ENCODE peak calls at places on chromosomes 3 and 15, in four cellular contexts. I is cardiac muscle cell, D is neural crest cell, X is fibroblast of mammary gland. Y is an unnamed sample.

GRCh38 chr3:105158277-105158676 is 208.4 kb upstream of the ALCAM start:
- DNase-seq in D (no peak), X (no peak), I (no peak), Y (no peak)

GRCh38 chr3:152121292-152121654 is 147.5 kb upstream of the MBNL1 start:
- DNase-seq in D (no peak), I (no peak), X (peak), Y (no peak)

GRCh38 chr15:71115567-71116351 is 488 bp downstream of the THSD4 start:
- DNase-seq in I (peak), X (peak), D (peak), Y (no peak)

GRCh38 chr3:169122407-169122806 is 541.1 kb downstream of the MECOM start:
- DNase-seq in D (no peak), X (no peak), I (no peak), Y (no peak)

GRCh38 chr15:58545307-58546065 is 113.7 kb downstream of the LIPC start:
- DNase-seq in X (no peak), D (no peak), I (no peak), Y (no peak)

GRCh38 chr15:74784854-74785715 is 3.2 kb downstream of the CSK start:
- DNase-seq in I (no peak), X (no peak), D (no peak), Y (no peak)

GRCh38 chr3:10968390-10968789 is 24.2 kb upstream of the SLC6A1 start:
- DNase-seq in X (no peak), D (no peak), I (no peak), Y (no peak)

GRCh38 chr3:134298281-134298680 is 47.6 kb upstream of the RYK start:
- DNase-seq in I (no peak), D (no peak), X (no peak), Y (no peak)

GRCh38 chr15:41773332-41773728 is 954 bp upstream of the MAPKBP1 start:
- DNase-seq in I (no peak), X (no peak), D (no peak), Y (no peak)

GRCh38 chr15:48722764-48723661 is 77.5 kb upstream of the FBN1 start:
- DNase-seq in X (peak), I (no peak), D (no peak), Y (no peak)

GRCh38 chr3:17894434-17895060 is 152.1 kb upstream of the TBC1D5 start:
- DNase-seq in D (peak), X (peak), I (peak), Y (peak)

GRCh38 chr3:23663246-23663645 is 142.5 kb upstream of the UBE2E1 start:
- DNase-seq in I (no peak), X (no peak), D (no peak), Y (no peak)

GRCh38 chr15:67646847-67647246 is 104.3 kb downstream of the MAP2K5 start:
- DNase-seq in D (no peak), I (no peak), X (no peak), Y (no peak)

GRCh38 chr3:12835005-12835665 is 6.2 kb downstream of the RPL32 start:
- DNase-seq in I (no peak), D (no peak), X (no peak), Y (no peak)

GRCh38 chr3:52359116-52359855 is 43.2 kb downstream of the DNAH1 start:
- DNase-seq in X (no peak), D (no peak), I (no peak), Y (no peak)

GRCh38 chr3:119598410-119599098 is 869 bp downstream of the PLA1A start:
- DNase-seq in D (no peak), X (no peak), I (no peak), Y (no peak)

GRCh38 chr15:85689729-85690128 is 105.0 kb downstream of the KLHL25 start:
- DNase-seq in D (peak), X (peak), I (no peak), Y (no peak)

GRCh38 chr3:176574736-176575135 is 622.5 kb downstream of the TBL1XR1 start:
- DNase-seq in I (no peak), D (no peak), X (peak), Y (no peak)

GRCh38 chr3:7713724-7714123 is 787.9 kb upstream of the LMCD1 start:
- DNase-seq in D (no peak), X (no peak), I (no peak), Y (no peak)

GRCh38 chr3:29822051-29822450 is 541.2 kb downstream of the RBMS3 start:
- DNase-seq in D (no peak), I (no peak), X (peak), Y (no peak)

DNA sequence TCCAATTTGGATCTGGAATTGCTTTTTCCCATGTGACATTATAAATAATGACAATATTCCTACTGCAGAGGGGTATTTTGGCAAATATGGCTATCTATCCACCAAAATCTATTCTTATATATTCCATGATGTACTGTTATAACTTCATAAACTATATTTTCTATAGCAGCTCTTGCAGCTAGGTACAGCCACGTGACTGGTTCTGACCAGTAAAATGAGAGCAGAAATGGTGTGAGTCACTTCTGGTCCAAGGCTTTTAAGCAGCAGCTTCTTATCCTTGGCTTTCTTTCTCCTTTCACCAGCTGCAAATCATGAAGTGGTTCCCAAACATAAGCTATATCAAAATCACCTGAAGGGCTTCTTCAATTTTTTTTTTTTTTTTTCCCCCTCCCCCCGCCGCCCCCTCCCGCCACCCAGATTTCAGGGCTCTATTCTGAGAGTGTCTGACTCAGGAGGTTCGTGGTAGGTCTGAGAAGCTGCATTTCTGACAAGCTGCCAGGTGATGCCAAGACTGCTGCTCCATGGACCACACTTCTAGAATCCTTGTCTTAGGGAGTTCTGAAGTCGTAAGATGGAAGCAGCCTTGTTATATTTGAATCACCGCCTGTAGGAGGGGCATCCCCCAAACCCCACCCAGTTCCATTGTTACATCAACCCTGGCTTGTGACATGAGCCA is 357.5 kb downstream of the CHST2 start:
- DNase-seq in I (no peak), X (peak), D (no peak), Y (no peak)
- TF ChIP-seq CTCF in I (no peak), X (no peak), D (no peak), Y (no peak)

GRCh38 chr3:142849148-142849547 is 39.7 kb downstream of the PCOLCE2 start:
- DNase-seq in D (no peak), I (no peak), X (no peak), Y (no peak)

GRCh38 chr3:142846779-142847577 is 41.9 kb downstream of the PCOLCE2 start:
- DNase-seq in X (no peak), D (no peak), I (no peak), Y (no peak)

GRCh38 chr3:142844339-142844977 is 44.4 kb downstream of the PCOLCE2 start:
- DNase-seq in X (peak), D (no peak), I (peak), Y (peak)
- TF ChIP-seq CTCF in X (peak), D (peak), I (peak), Y (peak)

GRCh38 chr15:90018216-90018831 is 17.2 kb downstream of the ZNF710 start:
- DNase-seq in I (no peak), X (no peak), D (no peak), Y (no peak)
- TF ChIP-seq CTCF in I (no peak), X (no peak), D (no peak), Y (no peak)

DNA sequence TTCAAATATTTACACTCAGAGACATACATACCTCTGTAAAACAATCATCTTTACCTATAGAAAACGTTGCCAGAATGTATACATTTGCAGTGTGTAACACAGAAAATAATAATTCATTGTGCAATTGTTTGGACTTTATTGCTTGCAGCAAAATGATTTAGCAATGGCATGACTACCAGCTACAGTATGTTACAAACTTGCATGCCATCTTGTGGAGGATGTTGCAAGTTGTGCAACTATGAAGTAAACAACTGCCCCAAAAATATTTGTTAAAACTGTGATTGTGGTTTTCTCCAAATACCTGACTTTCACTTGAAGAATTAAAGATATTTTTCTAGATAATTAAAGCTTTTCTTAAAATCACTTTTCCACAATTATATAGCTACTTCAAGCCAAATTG is 27.1 kb upstream of the C3orf49 start:
- DNase-seq in I (no peak), X (peak), D (no peak), Y (no peak)
- TF ChIP-seq CTCF in I (peak), X (peak), D (peak), Y (no peak)

DNA sequence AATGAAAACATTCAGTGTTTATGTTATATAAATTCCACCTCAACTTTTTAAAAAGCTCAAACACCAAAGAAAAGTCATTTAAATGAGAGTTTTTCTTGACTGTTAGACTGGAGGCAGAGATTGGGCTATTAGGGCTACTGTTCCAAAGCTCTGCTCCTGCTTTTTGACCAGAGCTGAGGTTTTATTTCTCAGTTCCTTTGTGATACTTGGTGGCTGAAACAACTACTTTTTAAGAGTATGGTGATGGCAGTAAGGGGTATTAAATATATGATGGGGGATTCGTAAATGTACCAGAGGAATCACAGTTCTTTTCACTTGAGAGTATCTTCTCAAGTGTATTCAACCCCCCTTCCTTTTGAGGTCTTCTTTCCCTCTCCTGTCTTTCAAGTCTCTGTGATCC is 186.1 kb upstream of the CGNL1 start:
- DNase-seq in D (no peak), X (no peak), I (no peak), Y (no peak)
- TF ChIP-seq CTCF in D (no peak), X (no peak), I (no peak), Y (no peak)

GRCh38 chr3:179107617-179108016 is 36.0 kb upstream of the ZMAT3 start:
- DNase-seq in X (no peak), D (no peak), I (no peak), Y (no peak)
- TF ChIP-seq CTCF in X (no peak), D (no peak), I (no peak), Y (no peak)

GRCh38 chr3:72724070-72724469 is 124.2 kb downstream of the SHQ1 start:
- DNase-seq in D (no peak), X (no peak), I (no peak), Y (no peak)

GRCh38 chr3:72722930-72723726 is 125.1 kb downstream of the SHQ1 start:
- DNase-seq in I (no peak), D (no peak), X (peak), Y (no peak)

GRCh38 chr3:72719137-72719536 is 129.1 kb downstream of the SHQ1 start:
- DNase-seq in D (no peak), X (no peak), I (no peak), Y (no peak)

GRCh38 chr3:72725229-72725628 is 123.0 kb downstream of the SHQ1 start:
- DNase-seq in X (no peak), I (no peak), D (no peak), Y (no peak)

GRCh38 chr3:72721696-72722381 is 126.4 kb downstream of the SHQ1 start:
- DNase-seq in D (no peak), X (no peak), I (peak), Y (no peak)
- TF ChIP-seq CTCF in D (no peak), X (no peak), I (no peak), Y (no peak)

GRCh38 chr15:43347114-43347513 is 16.7 kb upstream of the LCMT2 start:
- DNase-seq in D (no peak), I (no peak), X (no peak), Y (no peak)

GRCh38 chr15:43346305-43346704 is 15.9 kb upstream of the LCMT2 start:
- DNase-seq in X (no peak), I (no peak), D (no peak), Y (no peak)
- TF ChIP-seq CTCF in X (no peak), I (no peak), D (no peak), Y (no peak)

GRCh38 chr3:196127308-196128040 is 45.6 kb upstream of the TFRC start:
- DNase-seq in X (no peak), D (no peak), I (peak), Y (no peak)
- TF ChIP-seq CTCF in X (no peak), D (no peak), I (no peak), Y (no peak)

Y was measured in Caco-2.